ENCODE peak calls at places on chromosome 15, in six cellular contexts. One of them, this sample, is unnamed.

GRCh38 chr15:70589221-70589620 is 174.1 kb downstream of the UACA start:
- DNase-seq in foreskin fibroblast: peak
- DNase-seq in hepatocyte: no peak
- DNase-seq in AG10803: peak
- DNase-seq in CD4-positive, alpha-beta T cell: no peak
- DNase-seq in fibroblast of the aortic adventitia: peak
- DNase-seq in this sample: no peak

GRCh38 chr15:39801641-39802309 is 19.1 kb upstream of the FSIP1 start:
- DNase-seq in foreskin fibroblast: no peak
- DNase-seq in hepatocyte: peak
- DNase-seq in AG10803: no peak
- DNase-seq in CD4-positive, alpha-beta T cell: no peak
- DNase-seq in fibroblast of the aortic adventitia: no peak
- DNase-seq in this sample: no peak

GRCh38 chr15:65246026-65246714 is 34.9 kb upstream of the CILP start:
- DNase-seq in foreskin fibroblast: no peak
- DNase-seq in hepatocyte: no peak
- DNase-seq in AG10803: no peak
- DNase-seq in CD4-positive, alpha-beta T cell: no peak
- DNase-seq in fibroblast of the aortic adventitia: no peak
- DNase-seq in this sample: no peak

GRCh38 chr15:80887148-80887547 is 102.5 kb downstream of the MESD start:
- DNase-seq in foreskin fibroblast: no peak
- DNase-seq in hepatocyte: no peak
- DNase-seq in AG10803: no peak
- DNase-seq in CD4-positive, alpha-beta T cell: no peak
- DNase-seq in fibroblast of the aortic adventitia: no peak
- DNase-seq in this sample: no peak

GRCh38 chr15:70487380-70487725 is 276.0 kb downstream of the UACA start:
- DNase-seq in foreskin fibroblast: no peak
- DNase-seq in hepatocyte: no peak
- DNase-seq in AG10803: no peak
- DNase-seq in CD4-positive, alpha-beta T cell: no peak
- DNase-seq in fibroblast of the aortic adventitia: no peak
- DNase-seq in this sample: no peak

GRCh38 chr15:27707216-27707710 is 391.9 kb downstream of the OCA2 start:
- DNase-seq in foreskin fibroblast: no peak
- DNase-seq in hepatocyte: no peak
- DNase-seq in AG10803: no peak
- DNase-seq in CD4-positive, alpha-beta T cell: no peak
- DNase-seq in fibroblast of the aortic adventitia: no peak
- DNase-seq in this sample: no peak

GRCh38 chr15:47673343-47673761 is 44.0 kb upstream of the SEMA6D start:
- DNase-seq in foreskin fibroblast: peak
- DNase-seq in hepatocyte: peak
- DNase-seq in AG10803: no peak
- DNase-seq in CD4-positive, alpha-beta T cell: no peak
- DNase-seq in fibroblast of the aortic adventitia: peak
- DNase-seq in this sample: no peak

GRCh38 chr15:48641416-48641815 is 4.1 kb downstream of the FBN1 start:
- DNase-seq in foreskin fibroblast: peak
- DNase-seq in hepatocyte: no peak
- DNase-seq in AG10803: no peak
- DNase-seq in CD4-positive, alpha-beta T cell: no peak
- DNase-seq in fibroblast of the aortic adventitia: peak
- DNase-seq in this sample: no peak

GRCh38 chr15:94524565-94524964 is 293.2 kb downstream of the MCTP2 start:
- DNase-seq in foreskin fibroblast: no peak
- DNase-seq in hepatocyte: peak
- DNase-seq in AG10803: no peak
- DNase-seq in CD4-positive, alpha-beta T cell: no peak
- DNase-seq in fibroblast of the aortic adventitia: no peak
- DNase-seq in this sample: no peak

GRCh38 chr15:83178869-83179325 is 28.7 kb downstream of the HDGFL3 start:
- DNase-seq in foreskin fibroblast: no peak
- DNase-seq in hepatocyte: no peak
- DNase-seq in AG10803: no peak
- DNase-seq in CD4-positive, alpha-beta T cell: no peak
- DNase-seq in fibroblast of the aortic adventitia: no peak
- DNase-seq in this sample: no peak

GRCh38 chr15:26125664-26126063 is 262.5 kb upstream of the ATP10A start:
- DNase-seq in foreskin fibroblast: no peak
- DNase-seq in hepatocyte: no peak
- DNase-seq in AG10803: no peak
- DNase-seq in CD4-positive, alpha-beta T cell: no peak
- DNase-seq in fibroblast of the aortic adventitia: no peak
- DNase-seq in this sample: no peak

GRCh38 chr15:100844778-100845177 is 34.9 kb upstream of the ALDH1A3 start:
- DNase-seq in foreskin fibroblast: no peak
- DNase-seq in hepatocyte: no peak
- DNase-seq in AG10803: no peak
- DNase-seq in CD4-positive, alpha-beta T cell: no peak
- DNase-seq in fibroblast of the aortic adventitia: no peak
- DNase-seq in this sample: no peak

GRCh38 chr15:100847194-100847593 is 32.4 kb upstream of the ALDH1A3 start:
- DNase-seq in foreskin fibroblast: no peak
- DNase-seq in hepatocyte: no peak
- DNase-seq in AG10803: no peak
- DNase-seq in CD4-positive, alpha-beta T cell: no peak
- DNase-seq in fibroblast of the aortic adventitia: no peak
- DNase-seq in this sample: no peak

GRCh38 chr15:100852630-100853029 is 27.0 kb upstream of the ALDH1A3 start:
- DNase-seq in foreskin fibroblast: no peak
- DNase-seq in hepatocyte: no peak
- DNase-seq in AG10803: no peak
- DNase-seq in CD4-positive, alpha-beta T cell: no peak
- DNase-seq in fibroblast of the aortic adventitia: no peak
- DNase-seq in this sample: no peak

GRCh38 chr15:100853676-100854440 is 25.8 kb upstream of the ALDH1A3 start:
- DNase-seq in foreskin fibroblast: no peak
- DNase-seq in hepatocyte: no peak
- DNase-seq in AG10803: no peak
- DNase-seq in CD4-positive, alpha-beta T cell: no peak
- DNase-seq in fibroblast of the aortic adventitia: no peak
- DNase-seq in this sample: no peak

GRCh38 chr15:100849021-100849831 is 30.4 kb upstream of the ALDH1A3 start:
- DNase-seq in foreskin fibroblast: peak
- DNase-seq in hepatocyte: no peak
- DNase-seq in AG10803: peak
- DNase-seq in CD4-positive, alpha-beta T cell: peak
- DNase-seq in fibroblast of the aortic adventitia: peak
- DNase-seq in this sample: peak
- TF ChIP-seq CTCF in foreskin fibroblast: peak
- TF ChIP-seq CTCF in hepatocyte: no peak
- TF ChIP-seq CTCF in AG10803: peak
- TF ChIP-seq CTCF in CD4-positive, alpha-beta T cell: no peak
- TF ChIP-seq CTCF in fibroblast of the aortic adventitia: peak
- TF ChIP-seq CTCF in this sample: no peak

GRCh38 chr15:63600646-63601025 is 3.4 kb downstream of the FBXL22 start:
- DNase-seq in foreskin fibroblast: peak
- DNase-seq in hepatocyte: peak
- DNase-seq in AG10803: peak
- DNase-seq in CD4-positive, alpha-beta T cell: peak
- DNase-seq in fibroblast of the aortic adventitia: peak
- DNase-seq in this sample: peak
- TF ChIP-seq CTCF in foreskin fibroblast: no peak
- TF ChIP-seq CTCF in hepatocyte: no peak
- TF ChIP-seq CTCF in AG10803: no peak
- TF ChIP-seq CTCF in CD4-positive, alpha-beta T cell: no peak
- TF ChIP-seq CTCF in fibroblast of the aortic adventitia: no peak
- TF ChIP-seq CTCF in this sample: no peak

GRCh38 chr15:34621675-34622074 is 38.2 kb upstream of the GOLGA8B start:
- DNase-seq in foreskin fibroblast: peak
- DNase-seq in hepatocyte: no peak
- DNase-seq in AG10803: peak
- DNase-seq in CD4-positive, alpha-beta T cell: no peak
- DNase-seq in fibroblast of the aortic adventitia: peak
- DNase-seq in this sample: no peak
- TF ChIP-seq CTCF in foreskin fibroblast: peak
- TF ChIP-seq CTCF in hepatocyte: peak
- TF ChIP-seq CTCF in AG10803: peak
- TF ChIP-seq CTCF in CD4-positive, alpha-beta T cell: no peak
- TF ChIP-seq CTCF in fibroblast of the aortic adventitia: peak
- TF ChIP-seq CTCF in this sample: no peak

GRCh38 chr15:67385971-67386370 is 131.4 kb downstream of the IQCH start:
- DNase-seq in foreskin fibroblast: peak
- DNase-seq in hepatocyte: no peak
- DNase-seq in AG10803: no peak
- DNase-seq in CD4-positive, alpha-beta T cell: no peak
- DNase-seq in fibroblast of the aortic adventitia: peak
- DNase-seq in this sample: no peak
- TF ChIP-seq CTCF in foreskin fibroblast: peak
- TF ChIP-seq CTCF in hepatocyte: peak
- TF ChIP-seq CTCF in AG10803: peak
- TF ChIP-seq CTCF in CD4-positive, alpha-beta T cell: no peak
- TF ChIP-seq CTCF in fibroblast of the aortic adventitia: no peak
- TF ChIP-seq CTCF in this sample: no peak

GRCh38 chr15:73941449-73941848 is 15.2 kb downstream of the LOXL1 start:
- DNase-seq in foreskin fibroblast: no peak
- DNase-seq in hepatocyte: no peak
- DNase-seq in AG10803: no peak
- DNase-seq in CD4-positive, alpha-beta T cell: no peak
- DNase-seq in fibroblast of the aortic adventitia: no peak
- DNase-seq in this sample: no peak
- TF ChIP-seq CTCF in foreskin fibroblast: no peak
- TF ChIP-seq CTCF in hepatocyte: no peak
- TF ChIP-seq CTCF in AG10803: no peak
- TF ChIP-seq CTCF in CD4-positive, alpha-beta T cell: no peak
- TF ChIP-seq CTCF in fibroblast of the aortic adventitia: no peak
- TF ChIP-seq CTCF in this sample: no peak

GRCh38 chr15:100836501-100836900 is 43.1 kb upstream of the ALDH1A3 start:
- DNase-seq in foreskin fibroblast: no peak
- DNase-seq in hepatocyte: no peak
- DNase-seq in AG10803: no peak
- DNase-seq in CD4-positive, alpha-beta T cell: no peak
- DNase-seq in fibroblast of the aortic adventitia: peak
- DNase-seq in this sample: no peak
- TF ChIP-seq CTCF in foreskin fibroblast: no peak
- TF ChIP-seq CTCF in hepatocyte: no peak
- TF ChIP-seq CTCF in AG10803: no peak
- TF ChIP-seq CTCF in CD4-positive, alpha-beta T cell: no peak
- TF ChIP-seq CTCF in fibroblast of the aortic adventitia: no peak
- TF ChIP-seq CTCF in this sample: no peak

This sample was measured in activated B cell treated with CpG ODN at 0.5 μM for 24 hours.